ENCODE peak calls at places on chromosomes 7 and 10, in nine cellular contexts. One of them, this sample, is unnamed.
A peak's percentile ranks its signal among the peaks of the same experiment; 100 is the strongest.

GRCh38 chr7:27409776-27410175 is 167.2 kb downstream of the EVX1 start:
- DNase-seq in fibroblast of lung: peak; percentile 1
- DNase-seq in left ventricle myocardium inferior: no peak
- DNase-seq in GM12865: no peak
- DNase-seq in heart left ventricle: no peak
- DNase-seq in prostate gland: no peak
- DNase-seq in body of pancreas: no peak
- DNase-seq in neural crest cell: no peak
- DNase-seq in endothelial cell: no peak
- DNase-seq in this sample: no peak

GRCh38 chr10:87546221-87546620 is 41.5 kb downstream of the MINPP1 start:
- DNase-seq in fibroblast of lung: no peak
- DNase-seq in left ventricle myocardium inferior: no peak
- DNase-seq in GM12865: peak; percentile 8
- DNase-seq in heart left ventricle: no peak
- DNase-seq in prostate gland: no peak
- DNase-seq in body of pancreas: peak; percentile 57
- DNase-seq in neural crest cell: no peak
- DNase-seq in endothelial cell: no peak
- DNase-seq in this sample: no peak

GRCh38 chr10:3173173-3173878 is 744 bp upstream of the PITRM1 start:
- DNase-seq in fibroblast of lung: no peak
- DNase-seq in left ventricle myocardium inferior: peak; percentile 70
- DNase-seq in GM12865: peak; percentile 91
- DNase-seq in heart left ventricle: no peak
- DNase-seq in prostate gland: no peak
- DNase-seq in body of pancreas: peak; percentile 95
- DNase-seq in neural crest cell: no peak
- DNase-seq in endothelial cell: no peak
- DNase-seq in this sample: no peak

GRCh38 chr10:43054593-43054992 is 22.3 kb upstream of the RET start:
- DNase-seq in fibroblast of lung: no peak
- DNase-seq in left ventricle myocardium inferior: peak; percentile 5
- DNase-seq in GM12865: no peak
- DNase-seq in heart left ventricle: peak; percentile 2
- DNase-seq in prostate gland: no peak
- DNase-seq in body of pancreas: no peak
- DNase-seq in neural crest cell: no peak
- DNase-seq in endothelial cell: no peak
- DNase-seq in this sample: no peak

GRCh38 chr10:100100651-100101525 is 19.2 kb upstream of the CPN1 start:
- DNase-seq in fibroblast of lung: peak; percentile 9
- DNase-seq in left ventricle myocardium inferior: no peak
- DNase-seq in GM12865: peak; percentile 26
- DNase-seq in heart left ventricle: no peak
- DNase-seq in prostate gland: no peak
- DNase-seq in body of pancreas: no peak
- DNase-seq in neural crest cell: no peak
- DNase-seq in endothelial cell: no peak
- DNase-seq in this sample: no peak

GRCh38 chr7:47846117-47846836 is 102.0 kb downstream of the PKD1L1 start:
- DNase-seq in fibroblast of lung: peak; percentile 73
- DNase-seq in left ventricle myocardium inferior: no peak
- DNase-seq in GM12865: no peak
- DNase-seq in heart left ventricle: no peak
- DNase-seq in prostate gland: no peak
- DNase-seq in body of pancreas: no peak
- DNase-seq in neural crest cell: no peak
- DNase-seq in endothelial cell: no peak
- DNase-seq in this sample: no peak

GRCh38 chr7:130436253-130436652 is 4.6 kb downstream of the CEP41 start:
- DNase-seq in fibroblast of lung: no peak
- DNase-seq in left ventricle myocardium inferior: no peak
- DNase-seq in GM12865: no peak
- DNase-seq in heart left ventricle: no peak
- DNase-seq in prostate gland: no peak
- DNase-seq in body of pancreas: no peak
- DNase-seq in neural crest cell: no peak
- DNase-seq in endothelial cell: no peak
- DNase-seq in this sample: no peak

GRCh38 chr7:155066417-155066950 is 3.6 kb upstream of the HTR5A start:
- DNase-seq in fibroblast of lung: peak; percentile 68
- DNase-seq in left ventricle myocardium inferior: no peak
- DNase-seq in GM12865: no peak
- DNase-seq in heart left ventricle: peak; percentile 21
- DNase-seq in prostate gland: no peak
- DNase-seq in body of pancreas: peak; percentile 82
- DNase-seq in neural crest cell: no peak
- DNase-seq in endothelial cell: peak; percentile 22
- DNase-seq in this sample: no peak

GRCh38 chr10:103451091-103451801 is 924 bp downstream of the CALHM2 start:
- DNase-seq in fibroblast of lung: peak; percentile 5
- DNase-seq in left ventricle myocardium inferior: peak; percentile 77
- DNase-seq in GM12865: no peak
- DNase-seq in heart left ventricle: peak; percentile 74
- DNase-seq in prostate gland: no peak
- DNase-seq in body of pancreas: peak; percentile 47
- DNase-seq in neural crest cell: no peak
- DNase-seq in endothelial cell: no peak
- DNase-seq in this sample: no peak

GRCh38 chr7:116487907-116488521 is 11.5 kb upstream of the CAV2 start:
- DNase-seq in fibroblast of lung: no peak
- DNase-seq in left ventricle myocardium inferior: no peak
- DNase-seq in GM12865: no peak
- DNase-seq in heart left ventricle: no peak
- DNase-seq in prostate gland: no peak
- DNase-seq in body of pancreas: no peak
- DNase-seq in neural crest cell: no peak
- DNase-seq in endothelial cell: no peak
- DNase-seq in this sample: no peak

GRCh38 chr7:14836571-14837189 is 65.9 kb downstream of the DGKB start:
- DNase-seq in fibroblast of lung: peak; percentile 80
- DNase-seq in left ventricle myocardium inferior: peak; percentile 43
- DNase-seq in GM12865: no peak
- DNase-seq in heart left ventricle: peak; percentile 48
- DNase-seq in prostate gland: no peak
- DNase-seq in body of pancreas: peak; percentile 48
- DNase-seq in neural crest cell: no peak
- DNase-seq in endothelial cell: peak; percentile 20
- DNase-seq in this sample: no peak

GRCh38 chr7:53744361-53744760 is 708.9 kb downstream of the POM121L12 start:
- DNase-seq in fibroblast of lung: no peak
- DNase-seq in left ventricle myocardium inferior: no peak
- DNase-seq in GM12865: no peak
- DNase-seq in heart left ventricle: no peak
- DNase-seq in prostate gland: no peak
- DNase-seq in body of pancreas: no peak
- DNase-seq in neural crest cell: no peak
- DNase-seq in endothelial cell: no peak
- DNase-seq in this sample: no peak
- TF ChIP-seq CTCF in fibroblast of lung: no peak
- TF ChIP-seq CTCF in left ventricle myocardium inferior: no peak
- TF ChIP-seq CTCF in GM12865: no peak
- TF ChIP-seq CTCF in heart left ventricle: no peak
- TF ChIP-seq CTCF in prostate gland: no peak
- TF ChIP-seq CTCF in body of pancreas: no peak
- TF ChIP-seq CTCF in neural crest cell: no peak
- TF ChIP-seq CTCF in endothelial cell: no peak
- TF ChIP-seq CTCF in this sample: no peak

DNA sequence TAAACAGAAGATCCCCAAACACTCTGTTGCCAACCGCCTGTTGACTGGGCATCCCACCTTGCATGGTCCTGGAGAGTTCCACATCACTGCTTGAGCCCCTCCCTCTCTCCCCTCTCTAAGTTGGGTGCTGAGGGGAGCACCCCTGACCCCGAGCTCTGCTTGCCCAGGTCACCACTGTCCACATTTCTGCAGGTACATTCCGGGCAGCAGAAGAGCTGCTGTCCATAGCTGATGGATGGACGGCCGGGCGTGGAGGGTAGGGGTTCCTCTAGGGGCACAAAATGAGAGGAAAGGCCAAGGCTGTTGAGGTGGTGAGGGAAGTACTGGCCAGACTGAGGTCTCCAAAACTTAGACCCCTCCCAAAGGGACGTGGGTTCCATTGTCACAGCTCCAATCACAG is 227.4 kb upstream of the PPP2R2D start:
- DNase-seq in fibroblast of lung: no peak
- DNase-seq in left ventricle myocardium inferior: no peak
- DNase-seq in GM12865: no peak
- DNase-seq in heart left ventricle: no peak
- DNase-seq in prostate gland: no peak
- DNase-seq in body of pancreas: no peak
- DNase-seq in neural crest cell: no peak
- DNase-seq in endothelial cell: no peak
- DNase-seq in this sample: peak; percentile 46
- TF ChIP-seq CTCF in fibroblast of lung: no peak
- TF ChIP-seq CTCF in left ventricle myocardium inferior: no peak
- TF ChIP-seq CTCF in GM12865: no peak
- TF ChIP-seq CTCF in heart left ventricle: no peak
- TF ChIP-seq CTCF in prostate gland: no peak
- TF ChIP-seq CTCF in body of pancreas: no peak
- TF ChIP-seq CTCF in neural crest cell: no peak
- TF ChIP-seq CTCF in endothelial cell: no peak
- TF ChIP-seq CTCF in this sample: no peak

GRCh38 chr10:96721207-96721572 is 876 bp upstream of the PIK3AP1 start:
- DNase-seq in fibroblast of lung: no peak
- DNase-seq in left ventricle myocardium inferior: no peak
- DNase-seq in GM12865: no peak
- DNase-seq in heart left ventricle: no peak
- DNase-seq in prostate gland: no peak
- DNase-seq in body of pancreas: no peak
- DNase-seq in neural crest cell: no peak
- DNase-seq in endothelial cell: no peak
- DNase-seq in this sample: no peak
- TF ChIP-seq CTCF in fibroblast of lung: no peak
- TF ChIP-seq CTCF in left ventricle myocardium inferior: no peak
- TF ChIP-seq CTCF in GM12865: no peak
- TF ChIP-seq CTCF in heart left ventricle: no peak
- TF ChIP-seq CTCF in prostate gland: no peak
- TF ChIP-seq CTCF in body of pancreas: no peak
- TF ChIP-seq CTCF in neural crest cell: no peak
- TF ChIP-seq CTCF in endothelial cell: no peak
- TF ChIP-seq CTCF in this sample: no peak

DNA sequence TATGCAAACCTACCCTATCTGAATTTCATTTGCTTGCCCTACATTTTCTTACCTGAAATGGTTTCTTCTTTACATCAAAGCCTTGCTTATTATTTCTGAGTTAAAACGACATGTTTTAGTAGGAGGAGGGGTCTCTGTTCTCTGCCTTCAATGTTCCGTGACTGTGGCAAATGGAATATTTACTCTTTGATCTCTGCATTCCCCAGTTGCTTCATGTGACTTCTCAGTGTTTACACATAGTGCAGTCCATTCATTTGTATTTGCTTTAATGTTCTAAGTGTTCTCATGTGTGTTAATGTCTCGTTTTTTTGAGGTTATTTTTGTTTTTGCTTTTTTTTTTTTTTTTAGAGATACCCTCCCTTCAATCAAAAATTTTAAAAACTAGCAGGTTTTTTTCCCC is 75.8 kb downstream of the GNAI1 start:
- DNase-seq in fibroblast of lung: no peak
- DNase-seq in left ventricle myocardium inferior: no peak
- DNase-seq in GM12865: no peak
- DNase-seq in heart left ventricle: no peak
- DNase-seq in prostate gland: peak; percentile 38
- DNase-seq in body of pancreas: no peak
- DNase-seq in neural crest cell: no peak
- DNase-seq in endothelial cell: no peak
- DNase-seq in this sample: no peak
- TF ChIP-seq CTCF in fibroblast of lung: no peak
- TF ChIP-seq CTCF in left ventricle myocardium inferior: no peak
- TF ChIP-seq CTCF in GM12865: no peak
- TF ChIP-seq CTCF in heart left ventricle: no peak
- TF ChIP-seq CTCF in prostate gland: no peak
- TF ChIP-seq CTCF in body of pancreas: no peak
- TF ChIP-seq CTCF in neural crest cell: no peak
- TF ChIP-seq CTCF in endothelial cell: no peak
- TF ChIP-seq CTCF in this sample: no peak

GRCh38 chr10:90871279-90871760 is 454 bp upstream of the RPP30 start:
- DNase-seq in fibroblast of lung: peak; percentile 88
- DNase-seq in left ventricle myocardium inferior: no peak
- DNase-seq in GM12865: peak; percentile 74
- DNase-seq in heart left ventricle: peak; percentile 22
- DNase-seq in prostate gland: no peak
- DNase-seq in body of pancreas: peak; percentile 30
- DNase-seq in neural crest cell: peak; percentile 54
- DNase-seq in endothelial cell: peak; percentile 60
- DNase-seq in this sample: no peak
- TF ChIP-seq CTCF in fibroblast of lung: peak; percentile 60
- TF ChIP-seq CTCF in left ventricle myocardium inferior: peak; percentile 65
- TF ChIP-seq CTCF in GM12865: peak; percentile 40
- TF ChIP-seq CTCF in heart left ventricle: peak; percentile 50
- TF ChIP-seq CTCF in prostate gland: peak; percentile 34
- TF ChIP-seq CTCF in body of pancreas: peak; percentile 41
- TF ChIP-seq CTCF in neural crest cell: peak; percentile 70
- TF ChIP-seq CTCF in endothelial cell: peak; percentile 38
- TF ChIP-seq CTCF in this sample: peak; percentile 82

GRCh38 chr7:25389489-25390106 is 161.3 kb upstream of the NPVF start:
- DNase-seq in fibroblast of lung: peak; percentile 18
- DNase-seq in left ventricle myocardium inferior: no peak
- DNase-seq in GM12865: peak; percentile 29
- DNase-seq in heart left ventricle: no peak
- DNase-seq in prostate gland: no peak
- DNase-seq in body of pancreas: peak; percentile 60
- DNase-seq in neural crest cell: peak; percentile 21
- DNase-seq in endothelial cell: peak; percentile 35
- DNase-seq in this sample: no peak
- TF ChIP-seq CTCF in fibroblast of lung: peak; percentile 60
- TF ChIP-seq CTCF in left ventricle myocardium inferior: peak; percentile 64
- TF ChIP-seq CTCF in GM12865: peak; percentile 8
- TF ChIP-seq CTCF in heart left ventricle: peak; percentile 54
- TF ChIP-seq CTCF in prostate gland: peak; percentile 64
- TF ChIP-seq CTCF in body of pancreas: peak; percentile 89
- TF ChIP-seq CTCF in neural crest cell: peak; percentile 73
- TF ChIP-seq CTCF in endothelial cell: peak; percentile 57
- TF ChIP-seq CTCF in this sample: peak; percentile 89

DNA sequence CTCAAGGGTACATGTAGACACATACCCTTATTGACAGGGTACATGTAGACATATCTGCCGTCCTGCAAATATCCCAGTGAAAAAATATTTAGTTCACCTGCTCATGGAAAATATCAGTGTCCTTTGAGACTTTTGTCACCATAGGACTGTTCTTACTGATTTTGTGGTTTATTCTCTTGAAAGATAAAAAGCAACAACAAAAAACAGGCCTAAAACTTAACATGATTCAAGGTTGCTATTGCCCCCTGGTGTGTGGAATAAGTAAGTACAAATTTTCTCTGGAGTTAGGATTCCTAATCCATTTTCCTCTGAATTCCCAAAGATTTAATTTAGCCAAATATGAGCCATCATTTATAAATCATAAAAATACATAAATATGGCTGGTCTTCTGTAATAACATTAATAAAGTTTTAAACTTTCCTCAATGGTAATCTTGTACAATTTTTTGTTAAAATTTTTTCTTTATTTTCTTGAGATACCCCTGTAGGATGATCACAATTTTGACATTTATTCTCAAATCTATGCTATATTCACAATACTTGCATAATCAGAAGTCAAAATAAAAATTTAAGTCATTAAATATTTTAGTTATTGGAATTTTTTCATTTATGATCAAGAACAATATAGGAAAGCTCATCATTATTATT is 741.4 kb upstream of the POT1 start:
- DNase-seq in fibroblast of lung: peak; percentile 28
- DNase-seq in left ventricle myocardium inferior: no peak
- DNase-seq in GM12865: peak; percentile 20
- DNase-seq in heart left ventricle: no peak
- DNase-seq in prostate gland: no peak
- DNase-seq in body of pancreas: no peak
- DNase-seq in neural crest cell: no peak
- DNase-seq in endothelial cell: no peak
- DNase-seq in this sample: no peak
- TF ChIP-seq CTCF in fibroblast of lung: no peak
- TF ChIP-seq CTCF in left ventricle myocardium inferior: peak; percentile 56
- TF ChIP-seq CTCF in GM12865: peak; percentile 50
- TF ChIP-seq CTCF in heart left ventricle: peak; percentile 25
- TF ChIP-seq CTCF in prostate gland: peak; percentile 38
- TF ChIP-seq CTCF in body of pancreas: peak; percentile 50
- TF ChIP-seq CTCF in neural crest cell: peak; percentile 88
- TF ChIP-seq CTCF in endothelial cell: peak; percentile 96
- TF ChIP-seq CTCF in this sample: peak; percentile 96

This sample was measured in chondrocyte.